ENCODE peak calls at places on chromosomes 3 and 15, in four cellular contexts. One of them, this sample, is unnamed.

GRCh38 chr3:14434105-14434504 is 31.7 kb downstream of the SLC6A6 start:
- DNase-seq in HEK293T: no peak
- DNase-seq in GM12878: no peak
- DNase-seq in K562: no peak
- DNase-seq in this sample: no peak

GRCh38 chr15:90097475-90097874 is 4.8 kb downstream of the IDH2 start:
- DNase-seq in HEK293T: no peak
- DNase-seq in GM12878: peak
- DNase-seq in K562: no peak
- DNase-seq in this sample: no peak

GRCh38 chr3:175070946-175071345 is 211.8 kb downstream of the NAALADL2 start:
- DNase-seq in HEK293T: no peak
- DNase-seq in GM12878: no peak
- DNase-seq in K562: no peak
- DNase-seq in this sample: no peak

GRCh38 chr3:111812680-111813079 is 46.4 kb upstream of the PHLDB2 start:
- DNase-seq in HEK293T: no peak
- DNase-seq in GM12878: no peak
- DNase-seq in K562: no peak
- DNase-seq in this sample: no peak

GRCh38 chr15:52464478-52464877 is 64.2 kb downstream of the MYO5A start:
- DNase-seq in HEK293T: no peak
- DNase-seq in GM12878: peak
- DNase-seq in K562: no peak
- DNase-seq in this sample: no peak

GRCh38 chr3:115146418-115147328 is at the start of gene ZBTB20:
- DNase-seq in HEK293T: peak
- DNase-seq in GM12878: no peak
- DNase-seq in K562: peak
- DNase-seq in this sample: peak

GRCh38 chr3:89303721-89304120 is 196.3 kb downstream of the EPHA3 start:
- DNase-seq in HEK293T: no peak
- DNase-seq in GM12878: no peak
- DNase-seq in K562: no peak
- DNase-seq in this sample: no peak

GRCh38 chr3:51982352-51982837 is 940 bp upstream of the ACY1 start:
- DNase-seq in HEK293T: peak
- DNase-seq in GM12878: no peak
- DNase-seq in K562: peak
- DNase-seq in this sample: peak

GRCh38 chr15:87579537-87579936 is 677.0 kb downstream of the NTRK3 start:
- DNase-seq in HEK293T: no peak
- DNase-seq in GM12878: no peak
- DNase-seq in K562: no peak
- DNase-seq in this sample: no peak

GRCh38 chr3:42301446-42302175 is 35.6 kb upstream of the CCK start:
- DNase-seq in HEK293T: no peak
- DNase-seq in GM12878: no peak
- DNase-seq in K562: no peak
- DNase-seq in this sample: no peak

GRCh38 chr15:42053914-42054313 is 33.1 kb upstream of the PLA2G4E start:
- DNase-seq in HEK293T: no peak
- DNase-seq in GM12878: no peak
- DNase-seq in K562: no peak
- DNase-seq in this sample: no peak

GRCh38 chr3:100040846-100041245 is 73.5 kb downstream of the FILIP1L start:
- DNase-seq in HEK293T: no peak
- DNase-seq in GM12878: no peak
- DNase-seq in K562: no peak
- DNase-seq in this sample: no peak

GRCh38 chr3:100042144-100042543 is 72.2 kb downstream of the FILIP1L start:
- DNase-seq in HEK293T: peak
- DNase-seq in GM12878: no peak
- DNase-seq in K562: no peak
- DNase-seq in this sample: no peak

GRCh38 chr3:100042577-100042981 is 71.7 kb downstream of the FILIP1L start:
- DNase-seq in HEK293T: no peak
- DNase-seq in GM12878: no peak
- DNase-seq in K562: no peak
- DNase-seq in this sample: no peak

GRCh38 chr3:100040446-100040845 is 73.9 kb downstream of the FILIP1L start:
- DNase-seq in HEK293T: no peak
- DNase-seq in GM12878: no peak
- DNase-seq in K562: no peak
- DNase-seq in this sample: no peak

GRCh38 chr3:100041328-100041749 is 73.0 kb downstream of the FILIP1L start:
- DNase-seq in HEK293T: no peak
- DNase-seq in GM12878: no peak
- DNase-seq in K562: no peak
- DNase-seq in this sample: peak
- TF ChIP-seq FOXK2 in HEK293T: no peak
- TF ChIP-seq FOXK2 in GM12878: no peak
- TF ChIP-seq FOXK2 in K562: no peak
- TF ChIP-seq FOXK2 in this sample: no peak

DNA sequence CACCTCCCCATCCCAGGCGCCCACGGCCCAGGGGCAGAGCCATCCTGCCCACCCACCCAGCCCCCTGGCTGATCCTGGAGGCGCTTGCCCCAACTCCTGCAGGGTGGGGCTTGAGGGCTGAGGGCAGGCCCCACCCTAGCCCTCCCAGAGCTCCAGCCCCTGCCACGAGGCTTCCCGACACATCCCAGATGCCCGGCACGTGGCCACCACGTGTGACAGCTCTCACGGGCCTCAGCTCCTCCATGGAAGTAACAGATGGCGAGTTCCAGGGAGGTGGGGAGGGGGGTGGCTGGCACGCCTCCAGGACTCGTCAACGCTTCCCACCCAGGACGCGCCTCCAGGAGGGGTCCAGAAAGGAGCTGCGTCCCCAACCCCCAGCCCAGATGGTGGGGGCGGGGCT is 29.1 kb downstream of the PLXND1 start:
- DNase-seq in HEK293T: no peak
- DNase-seq in GM12878: no peak
- DNase-seq in K562: no peak
- DNase-seq in this sample: no peak
- TF ChIP-seq FOXK2 in HEK293T: no peak
- TF ChIP-seq FOXK2 in GM12878: no peak
- TF ChIP-seq FOXK2 in K562: no peak
- TF ChIP-seq FOXK2 in this sample: no peak

GRCh38 chr15:35427496-35427895 is 118.5 kb downstream of the DPH6 start:
- DNase-seq in HEK293T: no peak
- DNase-seq in GM12878: no peak
- DNase-seq in K562: no peak
- DNase-seq in this sample: no peak

GRCh38 chr15:35431281-35431680 is 114.7 kb downstream of the DPH6 start:
- DNase-seq in HEK293T: no peak
- DNase-seq in GM12878: no peak
- DNase-seq in K562: no peak
- DNase-seq in this sample: no peak

GRCh38 chr15:35430301-35430700 is 115.7 kb downstream of the DPH6 start:
- DNase-seq in HEK293T: no peak
- DNase-seq in GM12878: no peak
- DNase-seq in K562: no peak
- DNase-seq in this sample: no peak

DNA sequence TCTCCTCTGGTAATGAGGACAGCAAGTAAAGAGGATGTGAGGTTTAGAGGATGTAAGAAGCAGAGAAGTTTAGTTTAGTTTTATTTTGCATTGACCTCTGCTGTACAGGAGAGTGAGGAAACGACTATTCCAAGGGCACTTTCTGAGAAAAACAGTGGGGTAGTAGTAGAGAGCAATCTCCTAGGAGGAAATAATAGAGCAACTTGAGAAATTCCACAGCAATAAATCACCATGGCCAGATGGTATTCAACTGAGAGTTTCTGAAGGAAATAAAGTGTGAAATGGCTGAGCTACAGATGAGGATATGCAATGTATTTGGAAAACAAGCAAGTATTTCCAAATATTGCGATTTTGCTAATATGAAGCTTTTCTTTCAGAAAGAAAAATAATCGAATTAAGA is 118.9 kb downstream of the DPH6 start:
- DNase-seq in HEK293T: no peak
- DNase-seq in GM12878: no peak
- DNase-seq in K562: no peak
- DNase-seq in this sample: no peak
- TF ChIP-seq FOXK2 in HEK293T: no peak
- TF ChIP-seq FOXK2 in GM12878: no peak
- TF ChIP-seq FOXK2 in K562: no peak
- TF ChIP-seq FOXK2 in this sample: no peak

GRCh38 chr3:38361496-38361895 is 14.9 kb downstream of the XYLB start:
- DNase-seq in HEK293T: no peak
- DNase-seq in GM12878: no peak
- DNase-seq in K562: no peak
- DNase-seq in this sample: no peak
- TF ChIP-seq FOXK2 in HEK293T: no peak
- TF ChIP-seq FOXK2 in GM12878: no peak
- TF ChIP-seq FOXK2 in K562: no peak
- TF ChIP-seq FOXK2 in this sample: no peak

DNA sequence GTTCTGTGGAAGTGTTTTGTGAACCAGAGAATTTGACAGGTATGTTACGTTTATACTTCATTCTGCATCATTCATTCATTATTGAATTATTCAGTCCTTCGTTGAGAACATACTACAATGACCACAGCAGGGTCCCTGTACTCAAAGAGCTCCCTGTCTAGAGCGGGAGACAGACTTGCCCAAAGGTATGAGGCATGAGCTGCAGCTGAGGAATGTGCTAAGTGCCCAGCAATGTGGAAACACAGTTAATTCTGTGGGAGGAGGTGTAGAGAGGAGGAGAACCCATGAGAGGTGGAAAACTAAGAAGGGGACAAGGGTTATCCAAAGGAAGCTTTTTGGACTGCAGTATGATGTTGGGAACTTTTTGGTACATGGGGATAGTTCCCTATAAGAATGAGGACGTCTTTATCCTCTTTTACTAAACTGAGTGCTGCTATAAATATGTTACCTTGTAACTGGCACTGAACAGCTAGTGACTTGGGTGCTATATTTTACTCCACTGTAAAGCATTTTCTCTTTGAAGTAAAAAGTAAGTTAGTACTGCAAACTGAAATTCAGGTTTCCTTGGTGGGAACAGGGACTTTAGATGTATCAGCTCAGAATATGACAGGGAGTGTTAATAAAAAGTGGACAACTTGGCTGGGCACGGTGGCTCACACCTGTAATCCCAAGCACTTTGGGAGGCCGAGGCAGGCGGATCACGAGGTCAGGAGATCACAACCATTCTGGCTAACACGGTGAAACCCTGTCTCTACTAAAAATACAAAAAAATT is 5.7 kb downstream of the SMAD3 start:
- DNase-seq in HEK293T: no peak
- DNase-seq in GM12878: no peak
- DNase-seq in K562: no peak
- DNase-seq in this sample: no peak
- TF ChIP-seq FOXK2 in HEK293T: no peak
- TF ChIP-seq FOXK2 in GM12878: no peak
- TF ChIP-seq FOXK2 in K562: no peak
- TF ChIP-seq FOXK2 in this sample: no peak

GRCh38 chr15:25245801-25246622 is 192.8 kb downstream of the UBE3A start:
- DNase-seq in HEK293T: no peak
- DNase-seq in GM12878: no peak
- DNase-seq in K562: no peak
- DNase-seq in this sample: no peak

GRCh38 chr15:25243800-25244097 is 195.1 kb downstream of the UBE3A start:
- DNase-seq in HEK293T: no peak
- DNase-seq in GM12878: no peak
- DNase-seq in K562: no peak
- DNase-seq in this sample: no peak

GRCh38 chr15:25246641-25247417 is 192.0 kb downstream of the UBE3A start:
- DNase-seq in HEK293T: no peak
- DNase-seq in GM12878: no peak
- DNase-seq in K562: no peak
- DNase-seq in this sample: no peak

GRCh38 chr15:25242957-25243799 is 195.6 kb downstream of the UBE3A start:
- DNase-seq in HEK293T: no peak
- DNase-seq in GM12878: no peak
- DNase-seq in K562: no peak
- DNase-seq in this sample: no peak

GRCh38 chr15:25244731-25245585 is 193.9 kb downstream of the UBE3A start:
- DNase-seq in HEK293T: no peak
- DNase-seq in GM12878: no peak
- DNase-seq in K562: no peak
- DNase-seq in this sample: no peak
- TF ChIP-seq FOXK2 in HEK293T: no peak
- TF ChIP-seq FOXK2 in GM12878: no peak
- TF ChIP-seq FOXK2 in K562: no peak
- TF ChIP-seq FOXK2 in this sample: no peak

GRCh38 chr3:2516762-2517441 is 418.2 kb downstream of the CNTN4 start:
- DNase-seq in HEK293T: no peak
- DNase-seq in GM12878: no peak
- DNase-seq in K562: no peak
- DNase-seq in this sample: no peak
- TF ChIP-seq FOXK2 in HEK293T: no peak
- TF ChIP-seq FOXK2 in GM12878: no peak
- TF ChIP-seq FOXK2 in K562: no peak
- TF ChIP-seq FOXK2 in this sample: no peak

This sample was measured in HepG2.